ENCODE peak calls at places on chromosome 15, in seven cellular contexts. U is HCT116, A is Peyer's patch, O is ovary, J is adrenal gland, T is breast epithelium, N is suprapubic skin. Z is an unnamed sample.
A peak's percentile ranks its signal among the peaks of the same experiment; 100 is the strongest.

GRCh38 chr15:68768321-68768720 is 52.4 kb downstream of the ANP32A start:
- DNase-seq in O (no peak), U (no peak), J (no peak), T (no peak), N (no peak), A (no peak), Z (no peak)

GRCh38 chr15:35713733-35714132 is 167.8 kb upstream of the DPH6 start:
- DNase-seq in U (peak; percentile 6), O (no peak), T (no peak), N (no peak), J (no peak), A (no peak), Z (no peak)

GRCh38 chr15:93088981-93089854 is at the start of gene RGMA:
- DNase-seq in U (no peak), J (no peak), O (peak; percentile 54), N (no peak), T (no peak), A (no peak), Z (no peak)

GRCh38 chr15:83845230-83845629 is 191.3 kb downstream of the ADAMTSL3 start:
- DNase-seq in A (no peak), T (no peak), O (no peak), N (no peak), J (no peak), U (no peak), Z (peak; percentile 37)

GRCh38 chr15:58934114-58934447 is 602 bp upstream of the SLTM start:
- DNase-seq in O (no peak), T (no peak), J (no peak), A (no peak), N (no peak), U (no peak), Z (no peak)

GRCh38 chr15:60758961-60759729 is 280.2 kb upstream of the ICE2 start:
- DNase-seq in U (no peak), N (no peak), O (no peak), J (no peak), A (no peak), T (no peak), Z (no peak)

GRCh38 chr15:65310431-65311137 is 6.1 kb downstream of the RNU5B-1 start:
- DNase-seq in A (no peak), U (no peak), N (no peak), O (no peak), T (no peak), J (no peak), Z (no peak)

GRCh38 chr15:57762302-57762701 is 55.8 kb downstream of the POLR2M start:
- DNase-seq in O (no peak), A (no peak), T (no peak), J (no peak), U (no peak), N (no peak), Z (no peak)

GRCh38 chr15:72835289-72835890 is 51.8 kb upstream of the ADPGK start:
- DNase-seq in A (no peak), T (no peak), J (no peak), N (no peak), O (no peak), U (peak; percentile 13), Z (no peak)

GRCh38 chr15:72118400-72118978 is at the start of gene SENP8:
- DNase-seq in O (no peak), N (no peak), U (no peak), J (peak; percentile 86), A (no peak), T (no peak), Z (no peak)

GRCh38 chr15:101349497-101349951 is 54.5 kb upstream of the SNRPA1 start:
- DNase-seq in T (no peak), U (no peak), O (no peak), J (no peak), A (no peak), N (no peak), Z (no peak)

GRCh38 chr15:28286031-28286430 is 35.9 kb downstream of the HERC2 start:
- DNase-seq in J (no peak), O (no peak), U (no peak), A (no peak), T (no peak), N (no peak), Z (no peak)

GRCh38 chr15:70059476-70060213 is 38.1 kb downstream of the TLE3 start:
- DNase-seq in J (no peak), N (no peak), T (no peak), O (no peak), U (no peak), A (no peak), Z (no peak)

GRCh38 chr15:90405208-90405607 is 17.2 kb downstream of the IQGAP1 start:
- DNase-seq in T (no peak), J (no peak), N (no peak), O (no peak), U (no peak), A (no peak), Z (no peak)

GRCh38 chr15:40873625-40874561 is at the start of gene RHOV:
- DNase-seq in T (peak; percentile 77), O (peak; percentile 21), J (peak; percentile 45), A (peak; percentile 78), U (peak; percentile 67), N (peak; percentile 80), Z (peak; percentile 93)
- TF ChIP-seq POLR2A in T (no peak), O (no peak), J (no peak), A (no peak), U (peak; percentile 84), N (no peak), Z (no peak)

DNA sequence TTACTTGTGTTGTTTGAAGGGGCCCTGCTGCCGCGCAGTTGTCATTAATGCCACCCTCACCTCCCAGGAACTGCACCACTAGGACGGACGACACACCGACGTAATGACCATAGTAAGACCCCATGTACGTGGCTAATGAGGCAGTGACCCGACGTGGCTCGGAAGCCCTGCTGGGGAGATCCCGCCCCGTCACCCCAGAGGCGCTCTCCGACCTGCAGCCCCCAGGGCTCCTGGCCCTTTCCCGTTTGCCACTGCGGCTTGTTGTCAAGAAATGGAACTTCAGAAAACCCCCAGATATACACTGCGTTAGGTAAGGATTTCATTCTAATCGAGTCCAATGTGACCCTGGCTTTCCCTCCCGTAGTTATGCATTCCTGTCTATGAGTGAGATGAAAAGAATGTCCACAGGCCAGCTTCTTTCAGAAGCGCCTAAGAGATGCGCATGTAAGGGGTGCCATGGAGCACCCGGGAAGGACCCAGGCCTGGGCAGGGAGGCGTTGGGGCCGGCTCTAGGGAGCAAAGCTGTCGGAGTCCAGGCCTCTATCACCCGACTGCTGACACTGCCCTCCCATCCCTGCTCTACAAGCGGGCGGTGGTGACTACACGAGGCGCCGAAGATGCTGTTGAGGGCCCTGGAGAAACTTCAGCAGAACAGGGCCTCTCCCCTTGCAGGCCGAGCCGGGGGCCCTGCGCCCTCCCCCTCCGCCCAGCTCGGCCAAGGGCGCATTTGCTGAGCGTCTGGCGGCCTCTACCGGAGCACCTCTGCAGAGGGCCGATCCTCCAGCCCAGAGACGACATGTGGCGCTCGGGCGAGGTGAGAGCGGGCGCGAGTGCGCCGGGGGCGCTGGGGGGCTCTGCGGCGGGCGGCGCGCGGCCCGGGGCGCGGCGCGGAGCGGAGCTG is at the start of gene GABRA5:
- DNase-seq in A (no peak), O (no peak), N (no peak), T (no peak), U (no peak), J (no peak), Z (peak; percentile 53)
- H3K4me3 ChIP-seq in A (no peak within 1 kb of the TSS), O (no peak within 1 kb of the TSS), N (peak within 1 kb of the TSS; percentile 23), T (peak within 1 kb of the TSS; percentile 11), U (no peak within 1 kb of the TSS), J (no peak within 1 kb of the TSS), Z (no peak within 1 kb of the TSS)

DNA sequence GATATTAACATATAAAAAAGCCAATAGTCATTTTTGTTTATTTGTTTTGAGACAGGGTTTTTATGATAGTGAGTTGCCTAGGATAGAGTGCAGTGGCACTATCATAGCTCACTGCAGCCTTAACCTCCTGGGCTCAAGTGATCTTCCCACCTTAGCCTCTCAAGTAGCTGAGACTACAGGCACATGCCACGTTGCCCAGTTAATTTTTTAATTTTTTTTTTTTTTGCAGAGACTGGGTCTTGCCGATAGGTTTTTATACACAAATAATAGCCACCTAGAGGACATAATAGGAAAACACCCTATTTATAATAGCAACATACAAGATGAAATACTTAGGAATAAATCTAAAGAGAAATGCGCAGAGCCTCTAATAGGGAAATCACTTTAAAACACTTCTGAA is 13.3 kb downstream of the EIF3J start:
- DNase-seq in J (no peak), N (no peak), O (no peak), U (no peak), T (no peak), A (no peak), Z (no peak)
- TF ChIP-seq CTCF in J (peak; percentile 48), N (peak; percentile 42), O (no peak), U (peak; percentile 44), T (no peak), A (peak; percentile 4), Z (no peak)

GRCh38 chr15:41928637-41929620 is 35.1 kb upstream of the SPTBN5 start:
- DNase-seq in U (no peak), O (no peak), J (no peak), T (no peak), N (no peak), A (peak; percentile 67), Z (peak; percentile 74)
- TF ChIP-seq POLR2A in U (no peak), O (no peak), J (no peak), T (no peak), N (no peak), A (no peak), Z (no peak)

GRCh38 chr15:99845009-99845408 is 111.8 kb upstream of the LYSMD4 start:
- DNase-seq in A (no peak), T (no peak), N (no peak), J (no peak), O (no peak), U (no peak), Z (no peak)
- H3K4me3 ChIP-seq in A (no peak overlapping the region), T (no peak overlapping the region), N (no peak overlapping the region), J (no peak overlapping the region), O (no peak overlapping the region), U (no peak overlapping the region), Z (no peak overlapping the region)

GRCh38 chr15:96309143-96309542 is 21.4 kb upstream of the NR2F2 start:
- DNase-seq in U (no peak), O (no peak), J (no peak), A (no peak), T (no peak), N (no peak), Z (no peak)

GRCh38 chr15:96311639-96312038 is 18.9 kb upstream of the NR2F2 start:
- DNase-seq in J (no peak), O (no peak), N (no peak), U (no peak), T (no peak), A (no peak), Z (no peak)

GRCh38 chr15:96312641-96313335 is 17.7 kb upstream of the NR2F2 start:
- DNase-seq in A (no peak), O (no peak), J (no peak), N (no peak), T (no peak), U (no peak), Z (no peak)

GRCh38 chr15:96316953-96317629 is 13.4 kb upstream of the NR2F2 start:
- DNase-seq in J (no peak), N (no peak), O (no peak), T (no peak), U (no peak), A (no peak), Z (no peak)

GRCh38 chr15:96314508-96314907 is 16.0 kb upstream of the NR2F2 start:
- DNase-seq in U (no peak), O (no peak), T (no peak), N (no peak), J (no peak), A (no peak), Z (no peak)
- TF ChIP-seq CTCF in U (no peak), O (no peak), T (no peak), N (no peak), J (no peak), A (no peak), Z (no peak)

GRCh38 chr15:40932146-40932545 is 3.0 kb downstream of the DLL4 start:
- DNase-seq in U (no peak), J (no peak), T (no peak), O (no peak), A (no peak), N (no peak), Z (no peak)
- TF ChIP-seq POLR2A in U (no peak), J (no peak), T (no peak), O (no peak), A (no peak), N (no peak), Z (no peak)

Z was measured in lower leg skin.